ENCODE peak calls at places on chromosomes 5 and 9, in six cellular contexts. One of them, this sample, is unnamed.

GRCh38 chr9:128245293-128246151 is 30.3 kb downstream of the GOLGA2 start:
- DNase-seq in GM12891: no peak
- DNase-seq in H1: no peak
- DNase-seq in K562: no peak
- DNase-seq in HepG2: peak; percentile 72
- DNase-seq in GM12878: no peak
- DNase-seq in this sample: no peak

GRCh38 chr5:74595143-74595915 is 45.2 kb downstream of the ENC1 start:
- DNase-seq in GM12878: no peak
- DNase-seq in GM12891: no peak
- DNase-seq in HepG2: peak; percentile 87
- DNase-seq in K562: peak; percentile 25
- DNase-seq in H1: no peak
- DNase-seq in this sample: no peak

GRCh38 chr9:132031869-132032583 is 47.6 kb downstream of the MED27 start:
- DNase-seq in HepG2: no peak
- DNase-seq in H1: no peak
- DNase-seq in K562: no peak
- DNase-seq in GM12891: peak; percentile 18
- DNase-seq in GM12878: peak; percentile 17
- DNase-seq in this sample: no peak

GRCh38 chr5:109786177-109786576 is 96.5 kb downstream of the MAN2A1 start:
- DNase-seq in H1: no peak
- DNase-seq in GM12878: no peak
- DNase-seq in GM12891: no peak
- DNase-seq in HepG2: no peak
- DNase-seq in K562: no peak
- DNase-seq in this sample: no peak

GRCh38 chr5:15601274-15601673 is 101.3 kb downstream of the FBXL7 start:
- DNase-seq in H1: no peak
- DNase-seq in HepG2: no peak
- DNase-seq in K562: no peak
- DNase-seq in GM12878: no peak
- DNase-seq in GM12891: no peak
- DNase-seq in this sample: no peak

GRCh38 chr5:32369542-32370155 is 56.9 kb upstream of the MTMR12 start:
- DNase-seq in K562: no peak
- DNase-seq in GM12878: no peak
- DNase-seq in H1: no peak
- DNase-seq in GM12891: no peak
- DNase-seq in HepG2: no peak
- DNase-seq in this sample: no peak

GRCh38 chr5:14959443-14960119 is 88.0 kb upstream of the ANKH start:
- DNase-seq in K562: no peak
- DNase-seq in GM12878: no peak
- DNase-seq in HepG2: peak; percentile 30
- DNase-seq in GM12891: no peak
- DNase-seq in H1: no peak
- DNase-seq in this sample: no peak

GRCh38 chr5:172114875-172115422 is 73.1 kb downstream of the STK10 start:
- DNase-seq in GM12878: peak; percentile 93
- DNase-seq in K562: no peak
- DNase-seq in H1: no peak
- DNase-seq in HepG2: no peak
- DNase-seq in GM12891: peak; percentile 81
- DNase-seq in this sample: peak; percentile 76

GRCh38 chr9:1231998-1232919 is 182.1 kb downstream of the DMRT2 start:
- DNase-seq in K562: no peak
- DNase-seq in HepG2: peak; percentile 84
- DNase-seq in H1: no peak
- DNase-seq in GM12878: no peak
- DNase-seq in GM12891: no peak
- DNase-seq in this sample: no peak

GRCh38 chr9:96031366-96031824 is 155.9 kb downstream of the ERCC6L2 start:
- DNase-seq in GM12891: no peak
- DNase-seq in H1: no peak
- DNase-seq in K562: no peak
- DNase-seq in GM12878: no peak
- DNase-seq in HepG2: no peak
- DNase-seq in this sample: no peak

GRCh38 chr5:176365663-176366574 is 632 bp downstream of the ARL10 start:
- DNase-seq in H1: peak; percentile 81
- DNase-seq in GM12891: peak; percentile 44
- DNase-seq in K562: no peak
- DNase-seq in HepG2: no peak
- DNase-seq in GM12878: no peak
- DNase-seq in this sample: peak; percentile 46

GRCh38 chr9:98429613-98430012 is 174.2 kb upstream of the TBC1D2 start:
- DNase-seq in HepG2: no peak
- DNase-seq in GM12891: no peak
- DNase-seq in K562: no peak
- DNase-seq in GM12878: no peak
- DNase-seq in H1: no peak
- DNase-seq in this sample: no peak

GRCh38 chr5:34817558-34818351 is 21.2 kb upstream of the TTC23L start:
- DNase-seq in HepG2: no peak
- DNase-seq in GM12891: no peak
- DNase-seq in H1: no peak
- DNase-seq in GM12878: no peak
- DNase-seq in K562: no peak
- DNase-seq in this sample: no peak

GRCh38 chr5:138955672-138956295 is 80.6 kb upstream of the LRRTM2 start:
- DNase-seq in GM12878: no peak
- DNase-seq in HepG2: no peak
- DNase-seq in K562: no peak
- DNase-seq in GM12891: no peak
- DNase-seq in H1: no peak
- DNase-seq in this sample: no peak

DNA sequence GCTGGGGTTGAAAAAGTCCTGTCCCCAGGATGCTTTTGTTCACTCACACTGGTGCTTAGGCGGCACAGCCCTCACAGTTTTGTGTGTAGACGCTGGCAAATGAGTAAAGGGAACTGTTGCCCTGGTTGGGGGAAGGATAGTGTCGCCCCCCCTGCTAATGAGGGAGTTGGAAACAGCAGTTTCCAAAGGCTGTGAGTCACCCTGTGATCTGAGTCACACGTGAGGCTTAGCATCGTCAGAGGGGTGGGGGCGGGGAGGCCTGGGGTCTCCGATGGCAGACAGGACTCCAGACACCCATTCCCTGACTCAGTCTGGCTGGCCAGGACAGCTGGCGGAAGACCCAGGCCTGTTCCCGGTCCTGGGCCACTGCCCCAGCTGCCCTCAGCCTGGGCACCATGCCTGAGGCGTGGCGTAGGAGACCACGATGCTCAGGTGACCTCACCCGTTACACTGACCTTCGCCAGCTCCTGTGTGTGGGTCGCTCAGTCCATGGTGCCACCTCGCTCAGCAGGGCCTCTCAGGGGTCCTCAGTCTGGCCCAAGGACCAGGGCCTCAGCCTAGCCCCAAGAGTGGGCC is 2.9 kb downstream of the DNAJB5 start:
- DNase-seq in GM12891: no peak
- DNase-seq in H1: no peak
- DNase-seq in K562: peak; percentile 39
- DNase-seq in HepG2: peak; percentile 24
- DNase-seq in GM12878: no peak
- DNase-seq in this sample: no peak
- TF ChIP-seq TAF1 in GM12891: no peak
- TF ChIP-seq TAF1 in H1: no peak
- TF ChIP-seq TAF1 in K562: no peak
- TF ChIP-seq TAF1 in HepG2: no peak
- TF ChIP-seq TAF1 in GM12878: no peak
- TF ChIP-seq TAF1 in this sample: no peak

GRCh38 chr9:81671880-81672280 is 17.5 kb downstream of the TLE1 start:
- DNase-seq in GM12891: no peak
- DNase-seq in H1: no peak
- DNase-seq in GM12878: no peak
- DNase-seq in HepG2: no peak
- DNase-seq in K562: no peak
- DNase-seq in this sample: no peak
- TF ChIP-seq POLR2AphosphoS5 in GM12891: no peak
- TF ChIP-seq POLR2AphosphoS5 in H1: no peak
- TF ChIP-seq POLR2AphosphoS5 in GM12878: no peak
- TF ChIP-seq POLR2AphosphoS5 in HepG2: no peak
- TF ChIP-seq POLR2AphosphoS5 in K562: no peak
- TF ChIP-seq POLR2AphosphoS5 in this sample: no peak

DNA sequence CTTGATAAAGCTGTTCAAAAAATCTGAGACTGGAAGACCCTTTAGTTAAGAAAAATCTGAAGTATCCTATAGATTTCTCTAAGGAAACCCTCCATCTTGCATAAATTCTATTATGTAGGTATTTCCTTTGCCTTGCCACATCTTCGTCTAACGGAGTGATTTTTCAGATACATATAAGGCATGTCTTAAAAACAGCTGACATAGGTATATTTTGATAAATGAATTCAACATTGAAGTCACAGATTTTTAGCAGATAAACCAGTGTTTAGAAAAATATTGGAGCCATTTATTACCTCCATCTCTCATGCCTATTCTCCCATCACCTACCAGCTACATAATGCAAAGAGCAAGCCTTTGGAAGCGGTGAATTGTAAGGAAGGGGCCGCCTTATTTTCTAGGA is 121.3 kb downstream of the LMNB1 start:
- DNase-seq in H1: no peak
- DNase-seq in HepG2: no peak
- DNase-seq in GM12891: no peak
- DNase-seq in GM12878: no peak
- DNase-seq in K562: no peak
- DNase-seq in this sample: no peak
- TF ChIP-seq POLR2A in H1: no peak
- TF ChIP-seq POLR2A in HepG2: no peak
- TF ChIP-seq POLR2A in GM12891: no peak
- TF ChIP-seq POLR2A in GM12878: no peak
- TF ChIP-seq POLR2A in K562: no peak
- TF ChIP-seq POLR2A in this sample: no peak

GRCh38 chr5:181133610-181134231 is 2.8 kb upstream of the OR2V1 start:
- DNase-seq in GM12878: no peak
- DNase-seq in HepG2: peak; percentile 12
- DNase-seq in GM12891: no peak
- DNase-seq in K562: peak; percentile 85
- DNase-seq in H1: no peak
- DNase-seq in this sample: no peak
- TF ChIP-seq TAF1 in GM12878: no peak
- TF ChIP-seq TAF1 in HepG2: no peak
- TF ChIP-seq TAF1 in GM12891: no peak
- TF ChIP-seq TAF1 in K562: peak; percentile 14
- TF ChIP-seq TAF1 in H1: no peak
- TF ChIP-seq TAF1 in this sample: no peak

DNA sequence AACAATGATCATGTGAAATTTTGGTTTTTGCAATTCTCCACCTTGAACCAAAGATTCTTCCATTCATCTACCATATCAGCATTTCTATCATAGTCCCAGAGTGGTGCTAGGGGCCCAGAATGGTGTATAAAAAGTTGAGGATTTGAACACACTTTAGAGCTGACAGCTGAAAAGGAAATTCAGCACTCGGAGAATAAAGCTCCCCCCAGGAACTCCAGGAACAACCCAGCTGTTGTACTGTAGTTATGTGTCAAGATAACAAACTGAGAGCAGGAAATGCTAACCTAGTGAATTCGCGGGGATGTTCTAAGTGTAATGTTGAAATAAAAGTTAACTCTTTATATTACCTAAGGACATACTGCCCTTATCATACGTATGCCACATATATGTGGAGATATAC is 216.7 kb downstream of the NFIB start:
- DNase-seq in HepG2: no peak
- DNase-seq in GM12878: no peak
- DNase-seq in GM12891: no peak
- DNase-seq in H1: no peak
- DNase-seq in K562: no peak
- DNase-seq in this sample: no peak
- TF ChIP-seq POLR2AphosphoS5 in HepG2: no peak
- TF ChIP-seq POLR2AphosphoS5 in GM12878: no peak
- TF ChIP-seq POLR2AphosphoS5 in GM12891: no peak
- TF ChIP-seq POLR2AphosphoS5 in H1: no peak
- TF ChIP-seq POLR2AphosphoS5 in K562: no peak
- TF ChIP-seq POLR2AphosphoS5 in this sample: no peak

DNA sequence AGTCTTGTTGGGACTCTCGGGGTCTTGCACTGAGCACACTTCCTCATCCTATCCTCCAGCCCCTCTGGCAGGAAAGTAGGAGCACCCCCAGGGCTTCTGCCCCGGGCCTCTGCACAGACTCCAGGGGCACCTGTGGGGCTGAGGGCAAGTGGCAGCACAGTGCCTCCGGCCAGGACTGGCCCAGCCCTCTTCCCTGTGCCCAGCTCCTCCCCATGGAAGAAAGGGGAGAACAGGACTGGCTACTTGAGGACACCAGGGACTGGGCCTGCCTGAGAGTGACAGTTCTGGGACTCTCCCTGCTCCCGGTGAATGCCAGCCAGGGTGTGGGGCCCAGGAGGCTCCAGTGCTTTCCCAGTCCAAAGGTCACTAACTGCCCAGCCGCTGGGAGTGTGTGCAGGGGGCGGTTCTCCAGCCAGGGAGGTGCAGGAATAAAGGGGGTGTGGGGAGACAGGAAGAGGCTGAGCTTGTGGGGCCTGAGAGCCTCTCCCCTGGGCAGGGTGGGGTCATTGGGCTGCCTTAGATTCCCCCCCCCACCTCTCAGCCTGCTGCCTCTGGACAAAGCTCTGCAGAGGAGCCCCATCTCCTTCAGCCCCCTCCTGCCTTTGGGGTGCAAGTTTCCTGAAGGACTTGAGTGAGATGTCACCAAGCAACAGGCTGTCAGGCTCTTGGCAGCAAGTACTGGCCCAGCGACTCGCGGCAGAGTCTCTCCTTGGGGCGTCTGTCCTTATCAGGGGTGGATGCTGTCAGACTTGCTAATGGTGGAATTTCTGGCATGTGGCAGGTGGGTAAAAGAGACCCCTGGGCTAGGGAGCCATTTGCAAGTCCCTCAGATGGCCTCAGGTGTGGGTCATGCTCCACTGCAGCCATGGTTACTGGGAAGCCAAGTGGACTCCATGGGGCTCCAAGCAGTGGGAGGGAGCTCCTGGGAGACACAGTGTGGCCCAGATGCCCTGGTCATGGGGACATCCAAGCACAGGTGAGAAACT is 19.1 kb upstream of the JADE2 start:
- DNase-seq in GM12878: no peak
- DNase-seq in K562: peak; percentile 63
- DNase-seq in HepG2: peak; percentile 98
- DNase-seq in H1: peak; percentile 67
- DNase-seq in GM12891: no peak
- DNase-seq in this sample: no peak
- TF ChIP-seq POLR2A in GM12878: no peak
- TF ChIP-seq POLR2A in K562: no peak
- TF ChIP-seq POLR2A in HepG2: no peak
- TF ChIP-seq POLR2A in H1: no peak
- TF ChIP-seq POLR2A in GM12891: no peak
- TF ChIP-seq POLR2A in this sample: no peak

This sample was measured in GM12892.